ENCODE peak calls at places on chromosome 2, in ten cellular contexts. A is substantia nigra; V is CD4-positive, alpha-beta T cell; O is anterior cingulate cortex; I is stimulated activated naive CD8-positive, alpha-beta T cell treated with anti-CD3 and anti-CD28 coated beads, Interleukin-15, amount 100 ng/mL, for 72 hours; Z is tibial nerve; G is B cell; P is lung microvascular endothelial cell; Y is aorta; M is body of pancreas. L is an unnamed sample.

GRCh38 chr2:127176371-127177311 is 43.5 kb downstream of the CYP27C1 start:
- DNase-seq in A (peak; percentile 36), V (no peak), O (no peak), I (no peak), Z (peak; percentile 51), G (peak; percentile 26), P (no peak), Y (no peak), M (peak; percentile 56), L (no peak)

GRCh38 chr2:166926657-166927056 is 38.4 kb downstream of the XIRP2 start:
- DNase-seq in A (no peak), V (no peak), O (no peak), I (no peak), Z (no peak), G (no peak), P (no peak), Y (no peak), M (no peak), L (no peak)

GRCh38 chr2:122955761-122956160 is 1069.3 kb upstream of the CNTNAP5 start:
- DNase-seq in A (no peak), V (no peak), O (no peak), I (no peak), Z (no peak), G (no peak), P (no peak), Y (no peak), M (no peak), L (no peak)

GRCh38 chr2:223076573-223076972 is 24.6 kb downstream of the KCNE4 start:
- DNase-seq in A (no peak), V (no peak), O (no peak), I (no peak), Z (no peak), G (no peak), P (no peak), Y (no peak), M (no peak), L (peak; percentile 5)

GRCh38 chr2:112541315-112542122 is 746 bp upstream of the POLR1B start:
- DNase-seq in A (peak; percentile 92), V (no peak), O (no peak), I (peak; percentile 82), Z (no peak), G (no peak), P (peak; percentile 66), Y (peak; percentile 89), M (no peak), L (peak; percentile 70)

GRCh38 chr2:62036761-62037250 is 131.3 kb downstream of the COMMD1 start:
- DNase-seq in A (no peak), V (no peak), O (no peak), I (no peak), Z (no peak), G (no peak), P (no peak), Y (no peak), M (no peak), L (no peak)

GRCh38 chr2:32562906-32563305 is 64.9 kb upstream of the TTC27 start:
- DNase-seq in A (no peak), V (no peak), O (no peak), I (no peak), Z (no peak), G (no peak), P (no peak), Y (no peak), M (no peak), L (no peak)

GRCh38 chr2:46989491-46990230 is 74.1 kb upstream of the MCFD2 start:
- DNase-seq in A (peak; percentile 33), V (no peak), O (no peak), I (no peak), Z (no peak), G (no peak), P (no peak), Y (peak; percentile 63), M (no peak), L (no peak)

GRCh38 chr2:117835990-117836760 is 21.7 kb downstream of the DDX18 start:
- DNase-seq in A (peak; percentile 2), V (no peak), O (no peak), I (peak; percentile 65), Z (peak; percentile 73), G (peak; percentile 61), P (peak; percentile 79), Y (peak; percentile 94), M (peak; percentile 85), L (peak; percentile 23)

GRCh38 chr2:95015261-95015918 is 10.1 kb upstream of the MAL start:
- DNase-seq in A (no peak), V (no peak), O (no peak), I (peak; percentile 35), Z (no peak), G (no peak), P (no peak), Y (no peak), M (no peak), L (no peak)

GRCh38 chr2:217637268-217637615 is 365.6 kb downstream of the TNS1 start:
- DNase-seq in A (no peak), V (no peak), O (no peak), I (no peak), Z (no peak), G (no peak), P (no peak), Y (no peak), M (no peak), L (no peak)

GRCh38 chr2:176552456-176553135 is 283.4 kb downstream of the MTX2 start:
- DNase-seq in A (no peak), V (no peak), O (no peak), I (no peak), Z (no peak), G (no peak), P (no peak), Y (no peak), M (no peak), L (no peak)

GRCh38 chr2:136327162-136327852 is 209.4 kb upstream of the CXCR4 start:
- DNase-seq in A (no peak), V (peak; percentile 90), O (no peak), I (peak; percentile 92), Z (no peak), G (peak; percentile 55), P (peak; percentile 21), Y (no peak), M (peak; percentile 33), L (peak; percentile 89)

GRCh38 chr2:18829976-18830375 is 240.6 kb upstream of the NT5C1B start:
- DNase-seq in A (no peak), V (no peak), O (no peak), I (no peak), Z (no peak), G (no peak), P (no peak), Y (no peak), M (no peak), L (no peak)

GRCh38 chr2:239081622-239082021 is 233.7 kb downstream of the TWIST2 start:
- DNase-seq in A (no peak), V (no peak), O (no peak), I (no peak), Z (no peak), G (no peak), P (no peak), Y (no peak), M (no peak), L (no peak)